ENCODE peak calls at places on chromosome 16, in seven cellular contexts. X is RWPE2, B is heart left ventricle, V is upper lobe of right lung, S is lower lobe of right lung, Y is upper lobe of left lung, A is K562. N is an unnamed sample.

GRCh38 chr16:58249388-58249779 is 45.4 kb downstream of the PRSS54 start:
- ATAC-seq in X (peak), B (no peak), V (no peak), S (peak), Y (no peak), A (peak), N (no peak)

GRCh38 chr16:72241930-72242329 is 70.0 kb upstream of the PMFBP1 start:
- ATAC-seq in X (peak), B (peak), V (peak), S (peak), Y (peak), A (peak), N (no peak)

GRCh38 chr16:86858501-86858900 is 280.2 kb downstream of the FOXL1 start:
- ATAC-seq in X (no peak), B (no peak), V (no peak), S (no peak), Y (no peak), A (no peak), N (no peak)

GRCh38 chr16:70611224-70611598 is 35.1 kb upstream of the IL34 start:
- ATAC-seq in X (no peak), B (no peak), V (no peak), S (no peak), Y (no peak), A (no peak), N (no peak)

GRCh38 chr16:79347176-79347715 is 253.3 kb downstream of the MAF start:
- ATAC-seq in X (no peak), B (no peak), V (no peak), S (no peak), Y (no peak), A (no peak), N (no peak)

GRCh38 chr16:47028767-47029377 is 55.4 kb upstream of the DNAJA2 start:
- ATAC-seq in X (no peak), B (no peak), V (no peak), S (no peak), Y (no peak), A (no peak), N (no peak)

GRCh38 chr16:57167951-57168350 is 17.9 kb downstream of the PSME3IP1 start:
- ATAC-seq in X (peak), B (peak), V (peak), S (peak), Y (peak), A (peak), N (no peak)

GRCh38 chr16:71626018-71626857 is at the start of gene MARVELD3:
- ATAC-seq in X (peak), B (no peak), V (peak), S (peak), Y (peak), A (peak), N (no peak)

GRCh38 chr16:57606147-57606846 is 22.1 kb upstream of the ADGRG1 start:
- ATAC-seq in X (no peak), B (no peak), V (no peak), S (no peak), Y (no peak), A (peak), N (no peak)

GRCh38 chr16:67516296-67517177 is 12.1 kb upstream of the RIPOR1 start:
- ATAC-seq in X (peak), B (no peak), V (no peak), S (no peak), Y (no peak), A (no peak), N (no peak)

GRCh38 chr16:48123104-48123788 is 32.5 kb downstream of the ABCC12 start:
- ATAC-seq in X (peak), B (no peak), V (no peak), S (no peak), Y (no peak), A (peak), N (no peak)

GRCh38 chr16:20349615-20350014 is 2.9 kb downstream of the UMOD start:
- ATAC-seq in X (no peak), B (no peak), V (no peak), S (no peak), Y (no peak), A (peak), N (no peak)

GRCh38 chr16:75483222-75483621 is 12.0 kb downstream of the CHST6 start:
- ATAC-seq in X (peak), B (no peak), V (peak), S (peak), Y (peak), A (peak), N (no peak)

GRCh38 chr16:81544691-81545365 is 100.2 kb downstream of the CMIP start:
- ATAC-seq in X (no peak), B (no peak), V (peak), S (peak), Y (no peak), A (no peak), N (no peak)

GRCh38 chr16:71927787-71928186 is 32.5 kb downstream of the IST1 start:
- ATAC-seq in X (no peak), B (peak), V (peak), S (peak), Y (no peak), A (no peak), N (peak)

GRCh38 chr16:67760206-67760605 is 41.1 kb upstream of the GFOD2 start:
- ATAC-seq in X (no peak), B (peak), V (peak), S (no peak), Y (no peak), A (no peak), N (no peak)

GRCh38 chr16:68070811-68071546 is 14.2 kb upstream of the NFATC3 start:
- ATAC-seq in X (no peak), B (no peak), V (no peak), S (no peak), Y (no peak), A (no peak), N (no peak)

GRCh38 chr16:57231821-57232350 is 13.2 kb upstream of the ARL2BP start:
- ATAC-seq in X (no peak), B (no peak), V (no peak), S (no peak), Y (no peak), A (no peak), N (no peak)

GRCh38 chr16:60318486-60318885 is 1584.4 kb upstream of the GOT2 start:
- ATAC-seq in X (no peak), B (no peak), V (no peak), S (no peak), Y (no peak), A (no peak), N (no peak)

GRCh38 chr16:50502616-50503000 is 45.6 kb upstream of the NKD1 start:
- ATAC-seq in X (no peak), B (no peak), V (no peak), S (no peak), Y (no peak), A (no peak), N (no peak)

GRCh38 chr16:57186630-57187507 is 740 bp downstream of the RSPRY1 start:
- ATAC-seq in X (peak), B (no peak), V (peak), S (peak), Y (peak), A (peak), N (no peak)

GRCh38 chr16:81996664-81997529 is 14.4 kb downstream of the SDR42E1 start:
- ATAC-seq in X (peak), B (no peak), V (no peak), S (no peak), Y (no peak), A (peak), N (peak)

GRCh38 chr16:67481561-67482259 is 753 bp upstream of the ATP6V0D1 start:
- ATAC-seq in X (no peak), B (peak), V (no peak), S (peak), Y (no peak), A (peak), N (peak)

GRCh38 chr16:77574867-77575619 is 140.2 kb upstream of the ADAMTS18 start:
- ATAC-seq in X (no peak), B (peak), V (peak), S (peak), Y (peak), A (no peak), N (peak)

GRCh38 chr16:51290886-51291285 is 139.8 kb upstream of the SALL1 start:
- ATAC-seq in X (no peak), B (no peak), V (no peak), S (no peak), Y (no peak), A (no peak), N (no peak)

GRCh38 chr16:3120435-3120834 is 8.0 kb downstream of the ZNF205 start:
- ATAC-seq in X (no peak), B (no peak), V (no peak), S (no peak), Y (no peak), A (no peak), N (no peak)

GRCh38 chr16:57058291-57058861 is 34.0 kb upstream of the CPNE2 start:
- ATAC-seq in X (no peak), B (no peak), V (no peak), S (no peak), Y (no peak), A (no peak), N (no peak)

GRCh38 chr16:88754912-88755744 is 29.9 kb downstream of the PIEZO1 start:
- ATAC-seq in X (peak), B (no peak), V (peak), S (no peak), Y (no peak), A (no peak), N (no peak)
- TF ChIP-seq CTCF in X (peak), B (no peak), V (no peak), S (peak), Y (peak), A (no peak), N (no peak)

GRCh38 chr16:84755004-84755672 is 55.3 kb downstream of the USP10 start:
- ATAC-seq in X (peak), B (no peak), V (no peak), S (no peak), Y (no peak), A (no peak), N (no peak)

GRCh38 chr16:84753412-84754325 is 53.9 kb downstream of the USP10 start:
- ATAC-seq in X (no peak), B (no peak), V (no peak), S (no peak), Y (no peak), A (peak), N (no peak)

GRCh38 chr16:84752600-84752999 is 52.8 kb downstream of the USP10 start:
- ATAC-seq in X (no peak), B (no peak), V (no peak), S (no peak), Y (no peak), A (no peak), N (no peak)

GRCh38 chr16:84756830-84757229 is 57.0 kb downstream of the USP10 start:
- ATAC-seq in X (no peak), B (no peak), V (no peak), S (no peak), Y (no peak), A (no peak), N (no peak)

DNA sequence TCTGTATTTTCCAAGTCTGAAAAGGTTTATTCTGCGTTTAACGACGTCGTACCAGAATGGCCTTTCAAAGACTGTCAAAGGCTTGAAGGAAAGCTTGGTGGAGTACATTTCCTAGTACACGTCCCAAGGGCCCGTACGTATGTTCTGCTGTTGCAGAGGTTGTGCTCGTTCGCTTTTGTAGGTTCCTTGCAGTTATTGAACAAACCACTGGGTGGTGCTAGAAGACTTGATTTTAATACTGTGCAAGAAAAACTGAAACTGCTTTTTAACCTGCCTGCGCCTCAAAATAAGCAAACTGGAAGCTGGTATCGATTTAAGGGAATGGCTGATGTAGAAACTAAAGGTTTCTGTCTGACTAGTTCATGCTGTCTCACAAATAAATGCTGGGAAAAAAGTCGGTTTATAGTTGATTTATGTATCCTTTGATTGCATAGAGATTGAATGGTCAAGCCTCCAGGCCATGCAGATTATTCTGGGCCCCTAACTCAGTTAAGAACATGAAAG is 54.6 kb downstream of the USP10 start:
- ATAC-seq in X (peak), B (no peak), V (peak), S (peak), Y (peak), A (peak), N (peak)
- H3K4me3 ChIP-seq in X (no peak), B (no peak), V (no peak), S (no peak), Y (no peak), A (no peak), N (no peak)

GRCh38 chr16:30482366-30482765 is 9.8 kb downstream of the ITGAL start:
- ATAC-seq in X (no peak), B (no peak), V (no peak), S (no peak), Y (no peak), A (peak), N (no peak)
- TF ChIP-seq CTCF in X (peak), B (no peak), V (no peak), S (no peak), Y (no peak), A (peak), N (no peak)

GRCh38 chr16:23504076-23504452 is 6.2 kb downstream of the GGA2 start:
- ATAC-seq in X (peak), B (no peak), V (peak), S (peak), Y (peak), A (peak), N (peak)
- H3K4me3 ChIP-seq in X (no peak), B (no peak), V (no peak), S (no peak), Y (no peak), A (no peak), N (no peak)

GRCh38 chr16:15051387-15051951 is 4.4 kb downstream of the NTAN1 start:
- ATAC-seq in X (no peak), B (no peak), V (no peak), S (no peak), Y (no peak), A (no peak), N (no peak)

GRCh38 chr16:15043344-15043743 is 12.5 kb downstream of the NTAN1 start:
- ATAC-seq in X (peak), B (no peak), V (no peak), S (no peak), Y (no peak), A (no peak), N (no peak)

GRCh38 chr16:15044286-15044685 is 11.6 kb downstream of the NTAN1 start:
- ATAC-seq in X (no peak), B (no peak), V (no peak), S (no peak), Y (no peak), A (no peak), N (no peak)

GRCh38 chr16:15049581-15050180 is 6.2 kb downstream of the NTAN1 start:
- ATAC-seq in X (no peak), B (no peak), V (no peak), S (no peak), Y (no peak), A (no peak), N (no peak)

DNA sequence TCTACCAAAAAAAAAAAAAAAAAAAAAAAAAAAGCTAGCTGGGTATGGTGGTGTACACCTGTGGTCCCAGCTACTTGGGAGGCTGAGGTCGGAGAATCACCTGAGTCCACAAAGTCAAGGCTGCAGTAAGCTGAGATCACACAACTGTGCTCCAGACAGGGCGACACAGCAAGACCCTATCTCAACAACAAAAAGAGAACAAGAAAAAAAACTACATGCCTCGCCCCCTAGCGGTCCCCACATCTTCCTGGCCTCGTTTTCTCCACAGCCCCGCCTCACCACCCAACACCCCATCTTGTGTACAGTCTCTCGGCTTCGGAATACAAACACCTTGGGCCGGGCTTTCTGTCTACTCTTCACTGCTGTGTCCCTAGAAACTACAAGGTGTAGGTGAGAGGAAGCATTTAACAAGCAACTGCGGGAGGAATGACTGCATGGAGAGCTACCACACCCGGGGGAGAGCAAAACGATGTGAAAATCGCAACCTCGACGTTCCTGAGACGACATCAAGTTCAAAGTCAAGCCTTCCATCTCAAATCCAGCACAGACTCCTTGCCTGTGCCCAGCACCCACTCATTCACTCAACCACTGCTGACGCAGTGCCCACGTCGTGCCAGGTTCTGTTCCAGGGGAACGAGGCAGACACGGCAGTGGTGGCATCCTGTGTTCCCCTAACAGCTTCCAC is 9.0 kb downstream of the NTAN1 start:
- ATAC-seq in X (no peak), B (no peak), V (no peak), S (no peak), Y (no peak), A (peak), N (no peak)
- TF ChIP-seq CTCF in X (no peak), B (no peak), V (no peak), S (no peak), Y (no peak), A (peak), N (no peak)

N was measured in gastroesophageal sphincter.